ENCODE peak calls at places on chromosomes 12 and 14, in five cellular contexts. B is NCI-H1105, K is caudate nucleus, N is SW480, E is LoVo. U is an unnamed sample.

GRCh38 chr14:65281991-65282908 is 130.3 kb upstream of the FUT8 start:
- DNase-seq in K (peak; percentile 49), B (no peak), E (no peak), N (peak; percentile 35), U (no peak)

GRCh38 chr14:92686763-92687427 is 61.5 kb downstream of the LGMN start:
- DNase-seq in B (peak; percentile 80), E (peak; percentile 69), N (peak; percentile 66), K (peak; percentile 50), U (peak; percentile 72)

GRCh38 chr14:105477659-105478623 is 3.3 kb downstream of the CRIP2 start:
- DNase-seq in N (no peak), B (peak; percentile 17), K (no peak), E (no peak), U (no peak)

GRCh38 chr12:72296389-72296788 is 24.2 kb downstream of the TRHDE start:
- DNase-seq in K (no peak), B (no peak), E (peak; percentile 64), N (peak; percentile 56), U (no peak)

GRCh38 chr12:34288963-34289345 is 266.7 kb downstream of the ALG10 start:
- DNase-seq in E (no peak), B (no peak), N (no peak), K (no peak), U (no peak)

GRCh38 chr14:88590173-88590572 is 27.3 kb downstream of the ZC3H14 start:
- DNase-seq in K (no peak), E (no peak), N (no peak), B (no peak), U (no peak)

GRCh38 chr12:49294086-49294803 is 702 bp upstream of the PRPH start:
- DNase-seq in N (no peak), E (no peak), B (no peak), K (no peak), U (peak; percentile 43)

GRCh38 chr14:22432348-22432976 is 156.6 kb downstream of the DAD1 start:
- DNase-seq in E (peak; percentile 90), B (peak; percentile 63), K (no peak), N (peak; percentile 23), U (no peak)

GRCh38 chr12:52918351-52918750 is 13.5 kb upstream of the KRT8 start:
- DNase-seq in E (no peak), B (no peak), K (no peak), N (no peak), U (no peak)

GRCh38 chr14:106286697-106287290 is 760.4 kb downstream of the TMEM121 start:
- DNase-seq in N (peak; percentile 8), B (no peak), K (no peak), E (no peak), U (no peak)

GRCh38 chr14:75751291-75751690 is 90.2 kb downstream of the TTLL5 start:
- DNase-seq in E (no peak), K (no peak), N (no peak), B (no peak), U (no peak)

GRCh38 chr14:72610831-72611200 is 283.1 kb downstream of the DPF3 start:
- DNase-seq in B (no peak), E (no peak), N (no peak), K (no peak), U (no peak)

GRCh38 chr14:71497645-71498086 is 434.6 kb upstream of the RGS6 start:
- DNase-seq in E (no peak), B (peak; percentile 79), K (no peak), N (no peak), U (peak; percentile 28)

GRCh38 chr14:68191567-68192321 is 372.2 kb downstream of the RAD51B start:
- DNase-seq in N (peak; percentile 88), B (no peak), K (no peak), E (peak; percentile 90), U (no peak)

GRCh38 chr12:51531284-51531981 is 59.6 kb upstream of the SCN8A start:
- DNase-seq in E (no peak), B (no peak), N (no peak), K (no peak), U (no peak)

GRCh38 chr12:86710110-86710509 is 453.9 kb upstream of the MGAT4C start:
- DNase-seq in N (no peak), B (no peak), K (no peak), E (no peak), U (no peak)

GRCh38 chr12:111840831-111841230 is 1.2 kb upstream of the MAPKAPK5 start:
- DNase-seq in N (no peak), B (no peak), E (peak; percentile 46), K (no peak), U (no peak)

GRCh38 chr12:102851246-102851645 is 65.8 kb downstream of the PAH start:
- DNase-seq in B (no peak), K (no peak), E (no peak), N (no peak), U (no peak)

GRCh38 chr14:22107734-22108133 is 434.1 kb upstream of the OR4E1 start:
- DNase-seq in N (no peak), B (no peak), K (no peak), E (no peak), U (no peak)

GRCh38 chr12:94704452-94704871 is 54.1 kb upstream of the TMCC3 start:
- DNase-seq in K (no peak), N (no peak), E (no peak), B (no peak), U (no peak)

GRCh38 chr12:8609061-8609570 is 3.5 kb downstream of the AICDA start:
- DNase-seq in B (peak; percentile 45), K (no peak), E (peak; percentile 61), N (peak; percentile 75), U (peak; percentile 7)

GRCh38 chr12:54033106-54033979 is 493 bp downstream of the HOXC5 start:
- DNase-seq in E (peak; percentile 88), N (peak; percentile 89), B (peak; percentile 20), K (no peak), U (no peak)

GRCh38 chr14:80215756-80216581 is 4.7 kb upstream of the DIO2 start:
- DNase-seq in N (peak; percentile 37), E (no peak), K (no peak), B (no peak), U (no peak)

GRCh38 chr14:92652413-92653151 is 95.8 kb downstream of the LGMN start:
- DNase-seq in K (no peak), E (no peak), N (no peak), B (no peak), U (no peak)

GRCh38 chr14:51972566-51972965 is 16.8 kb upstream of the RTRAF start:
- DNase-seq in E (no peak), N (no peak), B (no peak), K (no peak), U (no peak)

GRCh38 chr12:20624718-20625117 is 70.4 kb upstream of the SLCO1C1 start:
- DNase-seq in E (no peak), B (peak; percentile 7), K (no peak), N (peak; percentile 33), U (no peak)

GRCh38 chr14:30005114-30005698 is 77.6 kb upstream of the PRKD1 start:
- DNase-seq in N (peak; percentile 51), E (peak; percentile 8), K (no peak), B (peak; percentile 22), U (peak; percentile 59)

GRCh38 chr14:75069021-75069810 is at the start of gene ZC2HC1C:
- DNase-seq in K (peak; percentile 94), N (peak; percentile 89), E (peak; percentile 93), B (peak; percentile 92), U (peak; percentile 83)

GRCh38 chr12:128338344-128338743 is 71.4 kb downstream of the TMEM132C start:
- DNase-seq in N (no peak), K (no peak), B (no peak), E (no peak), U (no peak)

GRCh38 chr12:12397184-12397583 is 40.3 kb downstream of the BORCS5 start:
- DNase-seq in K (no peak), B (no peak), E (no peak), N (no peak), U (no peak)